ENCODE peak calls at places on chromosomes 6 and 20, in eight cellular contexts. J is psoas muscle, B is adrenal gland, G is uterus, V is AG04450, P is Peyer's patch, Y is endothelial cell of umbilical vein, I is heart left ventricle. K is an unnamed sample. For H3K27me3, the result is how much of the 10 kb centered on the place peaks cover.

GRCh38 chr6:136547336-136547735 is 2.9 kb downstream of the MAP7 start:
- DNase-seq in J (no peak), B (no peak), G (no peak), V (no peak), P (no peak), Y (no peak), I (no peak), K (no peak)

GRCh38 chr6:129842881-129843409 is 18.2 kb downstream of the TMEM244 start:
- DNase-seq in J (no peak), B (no peak), G (no peak), V (no peak), P (no peak), Y (no peak), I (no peak), K (no peak)

GRCh38 chr20:3672864-3673550 is 8.8 kb downstream of the ADAM33 start:
- DNase-seq in J (no peak), B (no peak), G (no peak), V (no peak), P (no peak), Y (no peak), I (no peak), K (no peak)

GRCh38 chr6:44708208-44708607 is 320.7 kb downstream of the CDC5L start:
- DNase-seq in J (no peak), B (no peak), G (no peak), V (no peak), P (no peak), Y (no peak), I (no peak), K (no peak)

GRCh38 chr20:63736893-63737689 is 627 bp downstream of the LIME1 start:
- DNase-seq in J (peak), B (no peak), G (peak), V (no peak), P (peak), Y (no peak), I (no peak), K (no peak)

GRCh38 chr20:40757087-40757486 is 68.1 kb upstream of the MAFB start:
- DNase-seq in J (no peak), B (no peak), G (no peak), V (no peak), P (no peak), Y (peak), I (no peak), K (no peak)

GRCh38 chr6:47079638-47080037 is 37.5 kb upstream of the ADGRF1 start:
- DNase-seq in J (no peak), B (no peak), G (no peak), V (no peak), P (no peak), Y (peak), I (no peak), K (no peak)

GRCh38 chr20:57055345-57055744 is 211.1 kb downstream of the BMP7 start:
- DNase-seq in J (no peak), B (no peak), G (no peak), V (no peak), P (peak), Y (no peak), I (no peak), K (no peak)

GRCh38 chr6:36666726-36667591 is 11.6 kb upstream of the CDKN1A start:
- DNase-seq in J (peak), B (peak), G (peak), V (peak), P (peak), Y (peak), I (peak), K (peak)

GRCh38 chr6:53347921-53348435 is 772 bp downstream of the ELOVL5 start:
- DNase-seq in J (peak), B (peak), G (peak), V (no peak), P (peak), Y (peak), I (peak), K (peak)

GRCh38 chr6:88651400-88651799 is 312.0 kb downstream of the RNGTT start:
- DNase-seq in J (no peak), B (no peak), G (no peak), V (no peak), P (no peak), Y (no peak), I (no peak), K (no peak)

GRCh38 chr6:18034798-18035202 is 47.4 kb upstream of the KIF13A start:
- DNase-seq in J (no peak), B (peak), G (no peak), V (no peak), P (peak), Y (no peak), I (no peak), K (no peak)

GRCh38 chr6:42316981-42317380 is 99.3 kb upstream of the MRPS10 start:
- DNase-seq in J (no peak), B (no peak), G (no peak), V (no peak), P (no peak), Y (no peak), I (no peak), K (no peak)

GRCh38 chr6:106530502-106530901 is 98.8 kb downstream of the RTN4IP1 start:
- DNase-seq in J (no peak), B (no peak), G (no peak), V (no peak), P (no peak), Y (peak), I (no peak), K (no peak)

GRCh38 chr20:43985608-43986316 is 71.1 kb downstream of the TOX2 start:
- DNase-seq in J (no peak), B (no peak), G (no peak), V (no peak), P (no peak), Y (peak), I (no peak), K (no peak)

GRCh38 chr6:127162808-127163207 is 44.3 kb downstream of the RSPO3 start:
- DNase-seq in J (no peak), B (no peak), G (no peak), V (no peak), P (no peak), Y (peak), I (no peak), K (no peak)

GRCh38 chr6:4658486-4658885 is 117.7 kb upstream of the CDYL start:
- DNase-seq in J (no peak), B (no peak), G (no peak), V (no peak), P (no peak), Y (no peak), I (no peak), K (no peak)

GRCh38 chr6:38193486-38194281 is 374.2 kb downstream of the ZFAND3 start:
- DNase-seq in J (no peak), B (peak), G (no peak), V (no peak), P (no peak), Y (peak), I (no peak), K (no peak)

GRCh38 chr6:157756708-157757429 is 66.2 kb upstream of the SNX9 start:
- DNase-seq in J (peak), B (peak), G (peak), V (peak), P (peak), Y (peak), I (peak), K (peak)

GRCh38 chr6:152380993-152381898 is 255.9 kb downstream of the SYNE1 start:
- DNase-seq in J (peak), B (peak), G (peak), V (peak), P (peak), Y (peak), I (peak), K (peak)

GRCh38 chr6:90226257-90226656 is 70.4 kb downstream of the BACH2 start:
- DNase-seq in J (no peak), B (no peak), G (no peak), V (no peak), P (no peak), Y (no peak), I (no peak), K (no peak)

DNA sequence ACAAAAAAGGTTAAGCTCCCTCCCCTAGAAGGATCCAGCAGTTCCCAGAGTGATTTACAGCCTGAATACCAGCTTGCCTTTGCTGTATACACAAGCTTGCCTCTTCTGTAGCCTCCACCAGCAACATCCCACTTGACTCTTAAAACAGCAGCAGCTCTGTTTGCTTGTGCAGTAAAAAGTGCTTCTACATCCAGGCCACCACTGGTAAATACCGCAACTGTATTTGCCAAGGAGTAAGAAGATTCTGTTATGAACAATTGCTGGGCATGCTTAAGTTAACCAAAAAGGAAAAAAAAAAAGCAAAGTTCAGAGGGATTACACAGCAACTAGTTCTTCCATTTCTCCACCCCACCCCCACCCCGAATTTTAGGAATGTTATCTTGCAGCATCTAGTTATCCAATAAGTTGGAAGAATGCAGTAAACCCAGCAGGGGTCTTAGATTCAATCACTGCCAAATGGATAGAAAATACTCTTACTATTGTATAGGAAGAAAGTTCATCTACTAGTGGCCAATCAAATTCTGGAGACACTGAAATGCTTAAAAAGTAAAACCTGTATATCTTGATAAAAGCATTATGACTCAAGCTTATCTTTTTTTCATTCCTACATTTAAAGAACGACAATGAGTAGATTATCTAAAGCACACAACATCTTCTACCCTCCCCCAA is 4.8 kb downstream of the SALL4 start:
- DNase-seq in J (no peak), B (no peak), G (no peak), V (no peak), P (no peak), Y (no peak), I (no peak), K (no peak)
- H3K27ac ChIP-seq in J (no peak), B (no peak), G (no peak), V (no peak), P (no peak), Y (no peak), I (no peak), K (no peak)

GRCh38 chr20:53662595-53662994 is 69.0 kb upstream of the ZNF217 start:
- DNase-seq in J (no peak), B (peak), G (no peak), V (no peak), P (no peak), Y (peak), I (no peak), K (no peak)

GRCh38 chr20:53658973-53659372 is 65.3 kb upstream of the ZNF217 start:
- DNase-seq in J (no peak), B (no peak), G (no peak), V (no peak), P (no peak), Y (no peak), I (no peak), K (no peak)

GRCh38 chr20:53660078-53660909 is 66.7 kb upstream of the ZNF217 start:
- DNase-seq in J (peak), B (no peak), G (peak), V (no peak), P (peak), Y (peak), I (no peak), K (no peak)

GRCh38 chr20:53658327-53658726 is 64.7 kb upstream of the ZNF217 start:
- DNase-seq in J (no peak), B (no peak), G (no peak), V (no peak), P (no peak), Y (no peak), I (no peak), K (no peak)

DNA sequence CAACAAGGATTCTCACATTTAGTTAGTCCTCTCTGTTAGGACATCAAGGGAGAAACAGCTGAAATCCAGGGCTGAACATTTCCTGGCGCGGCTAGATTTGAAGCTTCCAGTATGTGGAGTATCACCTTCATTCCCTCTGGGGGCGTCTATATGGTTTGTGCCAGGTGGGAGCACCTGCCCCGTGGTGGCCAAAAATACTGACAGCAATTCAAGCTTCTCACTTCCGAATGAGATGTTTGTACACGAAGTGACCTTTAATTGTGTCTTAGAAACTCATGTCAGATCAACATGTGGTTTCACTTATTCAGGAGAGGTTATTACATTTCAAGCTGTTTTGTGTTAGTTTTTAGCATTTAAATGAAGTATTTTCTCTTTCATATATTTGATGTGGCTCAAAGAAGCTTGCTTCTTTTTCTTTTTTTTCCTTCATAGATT is 67.3 kb upstream of the ZNF217 start:
- DNase-seq in J (no peak), B (no peak), G (no peak), V (no peak), P (no peak), Y (no peak), I (no peak), K (no peak)
- H3K4me3 ChIP-seq in J (no peak), B (no peak), G (no peak), V (no peak), P (no peak), Y (no peak), I (no peak), K (peak)

DNA sequence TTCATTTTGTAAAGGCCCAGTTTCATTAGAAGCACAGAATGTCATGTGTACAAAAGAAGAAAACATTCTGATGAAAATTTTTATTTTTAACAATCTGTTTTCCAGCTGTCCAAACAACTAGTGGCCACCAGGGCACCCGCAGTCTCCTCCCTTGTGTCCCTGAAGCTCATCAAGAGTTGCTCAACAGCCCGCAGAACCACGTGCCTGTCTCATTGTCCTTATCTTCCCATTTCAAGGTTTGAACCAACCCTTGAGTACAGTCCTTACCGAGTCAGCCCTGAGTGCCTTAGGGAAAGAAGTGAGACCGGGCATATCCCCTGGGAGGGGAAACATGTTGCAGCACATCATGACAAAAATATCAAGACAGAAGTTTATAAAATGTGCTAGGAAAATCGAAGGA is 15.9 kb upstream of the ZNF133 start:
- DNase-seq in J (peak), B (peak), G (no peak), V (no peak), P (peak), Y (no peak), I (peak), K (peak)
- H3K27me3 ChIP-seq in J (under half), B (under half), G (under half), V (under half), P (under half), Y (under half), I (under half), K (half or more)

DNA sequence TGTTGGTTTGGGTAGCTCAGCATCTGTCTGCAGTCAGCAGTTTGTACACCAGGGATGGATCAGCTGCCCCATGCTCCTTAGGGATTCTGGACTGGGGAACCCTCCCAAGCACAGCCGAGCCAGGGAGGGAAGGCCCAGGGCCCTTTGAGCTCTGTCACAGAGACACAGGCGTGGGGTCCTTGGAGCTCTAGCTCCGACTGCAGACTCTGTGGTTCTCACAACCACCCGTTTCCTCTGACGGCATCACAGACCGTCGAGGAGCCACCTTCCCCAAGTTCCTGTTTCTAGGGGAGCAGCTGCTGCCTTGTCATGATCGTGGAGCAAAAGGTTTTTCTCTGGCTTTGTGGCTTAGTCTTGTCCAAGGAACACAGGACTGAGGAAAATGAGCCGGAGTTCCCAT is at the start of gene SLA2:
- DNase-seq in J (no peak), B (no peak), G (no peak), V (no peak), P (peak), Y (no peak), I (no peak), K (no peak)
- H3K27ac ChIP-seq in J (no peak), B (no peak), G (no peak), V (no peak), P (peak), Y (no peak), I (no peak), K (no peak)

DNA sequence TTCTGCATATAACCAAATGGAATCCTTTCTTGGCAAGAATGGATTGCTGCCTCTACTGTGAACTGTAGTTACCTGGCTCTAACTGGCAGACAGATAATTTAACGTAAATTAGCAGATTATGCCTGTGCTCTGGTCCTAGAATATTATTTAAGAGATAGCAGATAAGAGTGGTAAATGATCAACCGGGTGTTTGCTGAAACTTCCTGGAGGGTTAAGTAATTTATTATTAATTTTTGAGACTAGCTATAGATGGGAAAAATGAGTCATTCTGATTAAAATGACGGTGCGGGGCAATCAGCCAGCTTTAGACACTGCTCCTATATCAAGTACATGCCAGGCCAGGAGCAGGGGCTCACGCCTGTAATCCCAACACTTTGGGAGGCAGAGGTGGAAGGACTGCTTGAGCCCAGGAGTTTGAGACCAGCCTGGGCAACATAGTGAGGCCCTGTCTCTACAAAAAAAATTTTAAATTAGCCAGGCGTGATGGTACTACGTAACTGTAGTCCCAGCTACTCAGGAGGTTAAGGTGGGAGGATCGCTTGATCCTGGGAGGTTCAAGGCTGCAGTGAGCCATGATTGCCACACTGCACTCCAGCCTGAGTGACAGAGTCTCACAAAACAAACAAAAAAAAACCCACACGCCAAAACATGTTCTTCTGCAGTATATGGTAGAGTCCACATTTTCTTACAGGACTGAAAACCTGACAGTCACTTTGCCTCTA is 22.6 kb downstream of the B4GALT5 start:
- DNase-seq in J (no peak), B (peak), G (no peak), V (no peak), P (peak), Y (peak), I (no peak), K (no peak)
- H3K4me3 ChIP-seq in J (no peak), B (no peak), G (no peak), V (no peak), P (no peak), Y (no peak), I (no peak), K (no peak)

GRCh38 chr6:30380464-30380863 is 35.5 kb downstream of the RPP21 start:
- DNase-seq in J (no peak), B (no peak), G (no peak), V (no peak), P (no peak), Y (no peak), I (no peak), K (no peak)
- H3K27me3 ChIP-seq in J (under half), B (under half), G (under half), V (under half), P (under half), Y (under half), I (half or more), K (half or more)

DNA sequence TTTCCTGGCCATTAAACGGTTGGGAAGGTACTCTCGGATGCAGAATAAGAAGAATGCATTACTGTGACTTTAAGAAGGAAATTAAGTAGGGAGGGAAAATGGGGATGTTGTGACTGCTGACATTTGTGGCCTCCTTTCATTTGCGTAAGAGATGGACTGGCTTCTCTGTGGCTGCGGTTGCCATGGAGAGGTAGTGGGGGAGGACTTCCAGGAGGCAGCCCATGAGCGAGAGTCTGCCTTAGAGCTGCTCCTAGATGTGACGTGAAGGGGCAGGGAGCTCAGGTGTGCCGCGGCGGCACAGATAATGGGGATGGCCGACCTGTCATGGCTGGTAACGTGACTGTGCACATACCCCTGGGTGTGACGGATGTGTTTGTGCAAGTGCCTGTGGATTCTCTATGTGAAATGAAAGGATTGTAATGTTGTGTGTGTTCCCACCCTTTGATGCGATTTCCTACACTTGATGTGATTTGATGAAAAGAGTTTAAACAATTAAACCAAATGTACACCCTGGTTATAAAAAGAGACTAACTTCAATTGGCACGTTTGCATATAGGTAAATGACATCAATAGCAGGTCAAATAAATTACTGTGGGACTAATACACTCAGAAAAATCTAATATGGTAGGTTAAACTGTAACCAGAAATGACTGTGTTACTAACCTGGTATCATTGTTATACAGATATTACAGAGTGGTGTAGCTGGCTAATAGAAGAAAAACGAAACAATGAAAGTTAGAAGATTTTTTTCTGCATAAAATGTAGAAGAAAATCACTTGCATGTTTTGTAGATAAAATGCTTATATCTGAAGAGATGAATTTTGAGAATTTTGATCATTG is 48.9 kb downstream of the HIVEP1 start:
- DNase-seq in J (peak), B (peak), G (peak), V (no peak), P (peak), Y (no peak), I (peak), K (peak)
- H3K27ac ChIP-seq in J (no peak), B (no peak), G (no peak), V (no peak), P (no peak), Y (no peak), I (no peak), K (no peak)